ENCODE peak calls at places on chromosomes 7 and 10, in six cellular contexts. N is uterus; J is upper lobe of right lung; G is stomach; V is A549; K is CD8-positive, alpha-beta memory T cell. M is an unnamed sample. For H3K4me1, the result is how much of the 10 kb centered on the place peaks cover.

GRCh38 chr7:80643336-80643925 is 5.0 kb downstream of the CD36 start:
- DNase-seq in N (no peak), J (no peak), G (no peak), V (no peak), K (no peak), M (no peak)

GRCh38 chr10:128030498-128031072 is 95.6 kb downstream of the MKI67 start:
- DNase-seq in N (no peak), J (no peak), G (no peak), V (no peak), K (no peak), M (no peak)

GRCh38 chr10:98262571-98262970 is 5.4 kb downstream of the LOXL4 start:
- DNase-seq in N (no peak), J (peak), G (peak), V (no peak), K (no peak), M (peak)

GRCh38 chr7:18558503-18558902 is 63.0 kb downstream of the HDAC9 start:
- DNase-seq in N (no peak), J (no peak), G (no peak), V (no peak), K (no peak), M (no peak)

GRCh38 chr10:18140149-18140956 is at the start of gene CACNB2:
- DNase-seq in N (peak), J (peak), G (no peak), V (no peak), K (no peak), M (peak)

GRCh38 chr7:121485457-121486243 is 89.5 kb upstream of the FAM3C start:
- DNase-seq in N (no peak), J (no peak), G (no peak), V (no peak), K (no peak), M (peak)

GRCh38 chr10:71715860-71716259 is 3.7 kb downstream of the C10orf105 start:
- DNase-seq in N (no peak), J (no peak), G (no peak), V (no peak), K (no peak), M (no peak)

GRCh38 chr7:120966961-120967360 is 16.4 kb downstream of the ING3 start:
- DNase-seq in N (no peak), J (no peak), G (no peak), V (no peak), K (no peak), M (no peak)

GRCh38 chr10:1063232-1063862 is 7.2 kb downstream of the WDR37 start:
- DNase-seq in N (no peak), J (no peak), G (no peak), V (no peak), K (peak), M (no peak)

GRCh38 chr10:14481014-14481413 is 150.3 kb upstream of the FRMD4A start:
- DNase-seq in N (no peak), J (no peak), G (no peak), V (no peak), K (no peak), M (no peak)

GRCh38 chr7:114554781-114555537 is 140.3 kb downstream of the FOXP2 start:
- DNase-seq in N (no peak), J (no peak), G (no peak), V (no peak), K (no peak), M (no peak)

GRCh38 chr7:127252380-127252718 is 392 bp downstream of the GRM8 start:
- DNase-seq in N (no peak), J (no peak), G (no peak), V (no peak), K (no peak), M (no peak)

GRCh38 chr7:65239707-65240352 is 133.8 kb upstream of the ZNF92 start:
- DNase-seq in N (no peak), J (peak), G (peak), V (peak), K (no peak), M (no peak)

GRCh38 chr7:29894238-29894637 is 87.9 kb downstream of the WIPF3 start:
- DNase-seq in N (no peak), J (no peak), G (no peak), V (no peak), K (no peak), M (no peak)

GRCh38 chr10:129771024-129771423 is 193.1 kb downstream of the EBF3 start:
- DNase-seq in N (no peak), J (no peak), G (peak), V (no peak), K (no peak), M (no peak)

GRCh38 chr7:45978010-45978681 is 57.1 kb upstream of the IGFBP3 start:
- DNase-seq in N (peak), J (no peak), G (peak), V (peak), K (no peak), M (no peak)

GRCh38 chr10:97549587-97550322 is 22.8 kb upstream of the ANKRD2 start:
- DNase-seq in N (peak), J (no peak), G (no peak), V (no peak), K (no peak), M (peak)

GRCh38 chr10:33460461-33461294 is 126.2 kb upstream of the NRP1 start:
- DNase-seq in N (peak), J (no peak), G (peak), V (no peak), K (no peak), M (peak)

GRCh38 chr7:140674356-140674800 is 1.6 kb downstream of the ADCK2 start:
- DNase-seq in N (no peak), J (peak), G (peak), V (no peak), K (no peak), M (no peak)

GRCh38 chr7:27551803-27552202 is 110.9 kb downstream of the HIBADH start:
- DNase-seq in N (no peak), J (no peak), G (no peak), V (no peak), K (no peak), M (no peak)
- H3K4me1 ChIP-seq in N (under half), J (under half), G (under half), V (under half), K (under half), M (under half)

DNA sequence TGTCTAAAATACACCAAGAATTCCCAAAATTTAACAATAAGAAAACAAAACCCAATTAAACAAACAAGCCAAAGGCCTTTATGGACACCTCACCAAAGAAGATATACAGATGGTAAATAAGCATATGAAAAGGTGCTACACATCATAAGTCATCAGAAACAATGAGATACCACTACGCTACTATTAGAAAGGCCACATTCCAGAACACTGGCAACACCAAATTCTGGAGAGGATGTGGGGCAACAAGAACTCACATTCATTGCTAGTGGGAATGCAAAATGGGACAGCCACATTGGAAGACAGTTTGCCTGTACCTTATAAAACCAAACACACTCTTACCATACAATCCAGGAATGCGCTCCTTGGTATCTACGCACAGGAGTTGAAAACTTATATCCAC is 291.4 kb downstream of the TNS3 start:
- DNase-seq in N (no peak), J (no peak), G (no peak), V (no peak), K (no peak), M (no peak)
- H3K4me1 ChIP-seq in N (under half), J (under half), G (under half), V (under half), K (under half), M (half or more)

DNA sequence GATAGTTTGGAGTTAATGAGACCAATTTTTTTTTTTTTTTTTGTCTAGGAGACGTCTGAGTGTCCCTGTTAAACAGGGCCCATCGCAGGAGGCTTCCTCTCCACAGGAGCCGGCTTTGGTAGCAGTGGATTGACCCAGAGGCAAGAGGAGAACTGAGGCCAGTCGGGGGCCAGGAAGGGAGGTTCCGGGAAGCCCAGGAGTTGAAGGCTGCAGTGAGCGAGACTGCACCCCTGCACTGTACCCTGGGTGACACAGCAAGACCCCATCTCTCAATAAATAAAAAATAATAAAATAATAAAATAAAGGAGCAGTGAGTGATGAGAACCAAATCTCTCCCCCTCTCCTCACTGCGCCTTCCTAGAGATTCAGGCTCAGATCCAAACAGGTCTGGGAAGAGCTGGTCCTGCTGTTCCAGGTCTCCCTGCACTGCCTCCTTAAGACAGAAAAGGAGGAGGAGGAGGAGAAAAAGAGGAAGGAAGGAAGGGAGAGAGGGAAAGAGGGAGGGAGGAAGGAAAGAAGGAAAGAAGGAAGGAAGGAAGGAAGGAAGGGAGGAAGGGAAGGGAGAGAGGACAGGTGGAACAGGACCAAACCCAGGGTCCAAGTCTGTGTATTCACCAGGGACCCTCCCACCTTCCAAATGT is 3.5 kb downstream of the MNX1 start:
- DNase-seq in N (no peak), J (no peak), G (no peak), V (no peak), K (no peak), M (no peak)
- H3K4me1 ChIP-seq in N (under half), J (under half), G (half or more), V (under half), K (under half), M (half or more)

GRCh38 chr10:50574932-50575331 is 48.8 kb downstream of the SGMS1 start:
- DNase-seq in N (no peak), J (no peak), G (no peak), V (no peak), K (no peak), M (no peak)

GRCh38 chr10:50576995-50577394 is 46.8 kb downstream of the SGMS1 start:
- DNase-seq in N (no peak), J (no peak), G (no peak), V (no peak), K (no peak), M (no peak)

GRCh38 chr10:50577681-50578350 is 45.9 kb downstream of the SGMS1 start:
- DNase-seq in N (no peak), J (no peak), G (peak), V (no peak), K (no peak), M (no peak)

GRCh38 chr10:50575477-50576244 is 48.1 kb downstream of the SGMS1 start:
- DNase-seq in N (no peak), J (no peak), G (no peak), V (no peak), K (no peak), M (no peak)

GRCh38 chr10:50576245-50576815 is 47.4 kb downstream of the SGMS1 start:
- DNase-seq in N (no peak), J (no peak), G (no peak), V (no peak), K (no peak), M (no peak)
- H3K4me1 ChIP-seq in N (under half), J (under half), G (under half), V (under half), K (under half), M (half or more)